ENCODE peak calls at places on chromosomes 6 and 20, in eight cellular contexts. One of them, this sample, is unnamed.

GRCh38 chr6:37570801-37571200 is 71.1 kb upstream of the CCDC167 start:
- DNase-seq in Calu3: no peak
- DNase-seq in CD4-positive, alpha-beta T cell: no peak
- DNase-seq in HFF-Myc: no peak
- DNase-seq in H1: no peak
- DNase-seq in pancreas: no peak
- DNase-seq in WTC11: peak; percentile 30
- DNase-seq in neural crest cell: peak; percentile 38
- DNase-seq in this sample: no peak

GRCh38 chr6:71124340-71124739 is 164.3 kb upstream of the OGFRL1 start:
- DNase-seq in neural crest cell: no peak
- DNase-seq in H1: no peak
- DNase-seq in HFF-Myc: no peak
- DNase-seq in CD4-positive, alpha-beta T cell: no peak
- DNase-seq in WTC11: no peak
- DNase-seq in pancreas: no peak
- DNase-seq in Calu3: no peak
- DNase-seq in this sample: no peak

GRCh38 chr20:11232896-11233295 is 559.1 kb upstream of the JAG1 start:
- DNase-seq in H1: no peak
- DNase-seq in WTC11: no peak
- DNase-seq in CD4-positive, alpha-beta T cell: no peak
- DNase-seq in Calu3: no peak
- DNase-seq in pancreas: no peak
- DNase-seq in neural crest cell: no peak
- DNase-seq in HFF-Myc: no peak
- DNase-seq in this sample: no peak

GRCh38 chr20:9068896-9069663 is at the start of gene PLCB4:
- DNase-seq in WTC11: peak; percentile 62
- DNase-seq in Calu3: peak; percentile 51
- DNase-seq in pancreas: peak; percentile 64
- DNase-seq in CD4-positive, alpha-beta T cell: no peak
- DNase-seq in H1: peak; percentile 71
- DNase-seq in HFF-Myc: no peak
- DNase-seq in neural crest cell: peak; percentile 45
- DNase-seq in this sample: no peak

GRCh38 chr6:123380257-123380656 is 256.5 kb downstream of the TRDN start:
- DNase-seq in pancreas: no peak
- DNase-seq in WTC11: no peak
- DNase-seq in neural crest cell: peak; percentile 4
- DNase-seq in Calu3: peak; percentile 33
- DNase-seq in H1: no peak
- DNase-seq in HFF-Myc: no peak
- DNase-seq in CD4-positive, alpha-beta T cell: no peak
- DNase-seq in this sample: no peak

GRCh38 chr6:150667977-150668716 is 68.5 kb downstream of the PLEKHG1 start:
- DNase-seq in WTC11: no peak
- DNase-seq in Calu3: peak; percentile 86
- DNase-seq in HFF-Myc: peak; percentile 94
- DNase-seq in pancreas: peak; percentile 88
- DNase-seq in H1: no peak
- DNase-seq in CD4-positive, alpha-beta T cell: no peak
- DNase-seq in neural crest cell: peak; percentile 30
- DNase-seq in this sample: no peak

GRCh38 chr20:47113362-47114118 is 218.9 kb downstream of the EYA2 start:
- DNase-seq in H1: no peak
- DNase-seq in CD4-positive, alpha-beta T cell: no peak
- DNase-seq in Calu3: no peak
- DNase-seq in HFF-Myc: no peak
- DNase-seq in WTC11: no peak
- DNase-seq in neural crest cell: no peak
- DNase-seq in pancreas: no peak
- DNase-seq in this sample: no peak

GRCh38 chr6:17836298-17836697 is 129.6 kb upstream of the NUP153 start:
- DNase-seq in neural crest cell: no peak
- DNase-seq in HFF-Myc: no peak
- DNase-seq in H1: no peak
- DNase-seq in Calu3: no peak
- DNase-seq in WTC11: no peak
- DNase-seq in CD4-positive, alpha-beta T cell: no peak
- DNase-seq in pancreas: no peak
- DNase-seq in this sample: no peak

GRCh38 chr6:170207586-170207985 is 83.3 kb downstream of the DLL1 start:
- DNase-seq in CD4-positive, alpha-beta T cell: no peak
- DNase-seq in H1: peak; percentile 30
- DNase-seq in Calu3: no peak
- DNase-seq in pancreas: no peak
- DNase-seq in HFF-Myc: no peak
- DNase-seq in WTC11: no peak
- DNase-seq in neural crest cell: no peak
- DNase-seq in this sample: no peak

DNA sequence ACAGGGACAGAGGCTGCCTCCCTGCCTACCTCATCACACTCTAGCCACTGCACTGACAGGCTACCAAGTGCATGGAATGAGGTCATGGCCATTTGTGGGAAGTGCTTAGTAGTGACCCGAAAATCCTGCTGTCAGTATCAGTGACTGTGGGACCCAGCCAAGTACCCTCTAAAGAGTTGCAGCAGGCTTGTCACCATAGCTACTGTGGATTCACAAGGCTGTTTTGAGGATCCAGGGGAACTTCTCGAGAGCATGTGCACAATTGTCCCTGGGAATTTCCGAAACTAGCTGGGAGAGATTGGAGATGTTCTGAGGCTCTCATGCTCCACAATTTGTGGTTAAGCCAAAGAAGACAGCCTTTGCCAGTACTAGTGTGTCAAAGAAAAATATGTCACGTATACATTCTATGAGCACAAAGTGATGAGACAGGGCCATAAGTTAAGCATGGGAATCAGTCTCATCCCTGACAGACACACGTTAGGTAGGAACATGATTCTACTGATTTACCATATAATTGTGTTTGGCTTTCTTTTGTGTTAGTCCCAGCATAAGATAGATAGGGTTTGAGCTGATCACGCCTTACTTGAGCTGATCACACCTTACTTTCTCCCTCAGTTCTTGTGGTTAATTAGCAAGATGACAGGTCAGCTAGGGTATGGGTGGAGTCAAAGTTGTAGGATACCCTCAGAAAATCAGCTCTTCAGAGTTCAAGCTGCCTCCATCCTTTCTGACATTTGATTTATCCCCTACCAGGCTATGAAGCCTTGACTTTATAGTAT is 42.6 kb upstream of the TMEM170B start:
- DNase-seq in neural crest cell: no peak
- DNase-seq in HFF-Myc: no peak
- DNase-seq in Calu3: no peak
- DNase-seq in CD4-positive, alpha-beta T cell: no peak
- DNase-seq in WTC11: no peak
- DNase-seq in pancreas: no peak
- DNase-seq in H1: no peak
- DNase-seq in this sample: no peak
- TF ChIP-seq CTCF in neural crest cell: no peak
- TF ChIP-seq CTCF in HFF-Myc: no peak
- TF ChIP-seq CTCF in Calu3: no peak
- TF ChIP-seq CTCF in CD4-positive, alpha-beta T cell: no peak
- TF ChIP-seq CTCF in WTC11: no peak
- TF ChIP-seq CTCF in pancreas: no peak
- TF ChIP-seq CTCF in H1: no peak
- TF ChIP-seq CTCF in this sample: no peak

GRCh38 chr6:3825331-3825831 is 23.8 kb upstream of the FAM50B start:
- DNase-seq in H1: peak; percentile 77
- DNase-seq in neural crest cell: peak; percentile 16
- DNase-seq in CD4-positive, alpha-beta T cell: no peak
- DNase-seq in HFF-Myc: no peak
- DNase-seq in pancreas: no peak
- DNase-seq in WTC11: peak; percentile 75
- DNase-seq in Calu3: peak; percentile 74
- DNase-seq in this sample: no peak
- TF ChIP-seq CTCF in H1: peak; percentile 82
- TF ChIP-seq CTCF in neural crest cell: peak; percentile 52
- TF ChIP-seq CTCF in CD4-positive, alpha-beta T cell: no peak
- TF ChIP-seq CTCF in HFF-Myc: peak; percentile 49
- TF ChIP-seq CTCF in pancreas: no peak
- TF ChIP-seq CTCF in WTC11: peak; percentile 31
- TF ChIP-seq CTCF in Calu3: no peak
- TF ChIP-seq CTCF in this sample: peak; percentile 20

DNA sequence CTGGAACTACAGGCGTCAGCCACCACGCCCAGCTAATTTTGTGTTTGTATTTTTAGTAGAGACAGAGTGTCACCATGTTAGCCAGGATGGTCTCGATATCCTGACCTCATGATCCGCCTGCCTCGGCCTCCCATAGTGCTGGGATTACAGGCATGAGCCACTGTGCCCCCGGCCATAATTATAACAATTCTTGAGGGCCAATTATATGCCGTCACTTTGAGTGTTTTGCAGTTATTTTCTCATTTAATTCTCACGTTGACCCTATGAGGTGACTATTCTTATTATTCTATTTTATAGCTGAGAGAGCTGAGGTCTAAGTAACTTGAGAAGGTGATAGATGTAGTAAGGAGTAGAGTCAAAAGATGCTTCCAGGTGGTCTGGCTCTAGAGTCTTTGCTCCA is 13.0 kb downstream of the MYO6 start:
- DNase-seq in HFF-Myc: no peak
- DNase-seq in pancreas: no peak
- DNase-seq in Calu3: no peak
- DNase-seq in H1: no peak
- DNase-seq in CD4-positive, alpha-beta T cell: no peak
- DNase-seq in WTC11: no peak
- DNase-seq in neural crest cell: no peak
- DNase-seq in this sample: no peak
- TF ChIP-seq CTCF in HFF-Myc: no peak
- TF ChIP-seq CTCF in pancreas: no peak
- TF ChIP-seq CTCF in Calu3: no peak
- TF ChIP-seq CTCF in H1: no peak
- TF ChIP-seq CTCF in CD4-positive, alpha-beta T cell: no peak
- TF ChIP-seq CTCF in WTC11: no peak
- TF ChIP-seq CTCF in neural crest cell: no peak
- TF ChIP-seq CTCF in this sample: no peak

DNA sequence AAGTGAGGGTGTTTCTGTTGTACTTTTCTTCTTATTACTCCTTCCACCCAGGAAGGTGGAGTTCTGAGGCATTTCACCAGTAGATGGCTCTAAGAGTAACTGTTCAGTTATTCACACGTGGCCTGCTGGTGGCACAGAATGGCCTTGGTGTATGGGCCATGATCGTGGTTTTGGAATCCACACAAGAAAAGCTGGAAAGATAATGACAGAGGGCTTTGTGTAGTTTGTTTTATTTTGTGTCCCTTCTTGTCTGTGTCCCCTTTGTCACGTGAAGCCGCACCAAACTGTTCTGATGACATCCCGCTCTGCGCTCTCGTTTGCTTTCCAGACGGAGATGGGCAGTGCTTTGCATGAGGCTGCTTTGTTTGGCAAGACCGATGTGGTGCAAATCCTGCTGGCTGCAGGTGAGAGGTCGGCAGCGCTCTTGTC is 93.4 kb downstream of the ANKS1A start:
- DNase-seq in WTC11: no peak
- DNase-seq in HFF-Myc: no peak
- DNase-seq in pancreas: no peak
- DNase-seq in neural crest cell: no peak
- DNase-seq in Calu3: peak; percentile 16
- DNase-seq in H1: no peak
- DNase-seq in CD4-positive, alpha-beta T cell: no peak
- DNase-seq in this sample: no peak
- TF ChIP-seq CTCF in WTC11: no peak
- TF ChIP-seq CTCF in HFF-Myc: peak; percentile 38
- TF ChIP-seq CTCF in pancreas: no peak
- TF ChIP-seq CTCF in neural crest cell: peak; percentile 43
- TF ChIP-seq CTCF in Calu3: no peak
- TF ChIP-seq CTCF in H1: peak; percentile 2
- TF ChIP-seq CTCF in CD4-positive, alpha-beta T cell: no peak
- TF ChIP-seq CTCF in this sample: peak; percentile 39

DNA sequence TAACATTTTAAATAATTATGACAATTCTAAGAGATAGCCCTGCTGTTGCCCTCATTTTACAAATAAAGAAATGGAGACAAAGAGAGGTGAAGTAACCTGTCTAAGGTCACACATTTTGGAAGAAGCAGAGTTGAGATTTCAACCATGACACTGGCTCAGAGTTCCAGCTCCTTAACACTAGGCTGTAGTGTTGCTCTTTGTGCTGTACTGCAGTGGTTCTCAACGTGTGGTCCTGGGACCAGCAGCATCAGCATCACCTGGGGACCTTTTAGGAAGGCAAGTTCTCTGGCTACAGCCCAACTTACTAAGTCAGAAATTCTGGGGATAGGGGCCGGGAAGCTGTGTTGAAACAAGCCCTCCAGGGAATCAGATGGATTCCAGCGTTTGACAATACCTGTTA is 62.4 kb upstream of the FERMT1 start:
- DNase-seq in HFF-Myc: no peak
- DNase-seq in WTC11: no peak
- DNase-seq in Calu3: no peak
- DNase-seq in pancreas: no peak
- DNase-seq in CD4-positive, alpha-beta T cell: no peak
- DNase-seq in neural crest cell: no peak
- DNase-seq in H1: no peak
- DNase-seq in this sample: no peak
- TF ChIP-seq CTCF in HFF-Myc: no peak
- TF ChIP-seq CTCF in WTC11: no peak
- TF ChIP-seq CTCF in Calu3: no peak
- TF ChIP-seq CTCF in pancreas: no peak
- TF ChIP-seq CTCF in CD4-positive, alpha-beta T cell: no peak
- TF ChIP-seq CTCF in neural crest cell: peak; percentile 28
- TF ChIP-seq CTCF in H1: peak; percentile 64
- TF ChIP-seq CTCF in this sample: no peak

DNA sequence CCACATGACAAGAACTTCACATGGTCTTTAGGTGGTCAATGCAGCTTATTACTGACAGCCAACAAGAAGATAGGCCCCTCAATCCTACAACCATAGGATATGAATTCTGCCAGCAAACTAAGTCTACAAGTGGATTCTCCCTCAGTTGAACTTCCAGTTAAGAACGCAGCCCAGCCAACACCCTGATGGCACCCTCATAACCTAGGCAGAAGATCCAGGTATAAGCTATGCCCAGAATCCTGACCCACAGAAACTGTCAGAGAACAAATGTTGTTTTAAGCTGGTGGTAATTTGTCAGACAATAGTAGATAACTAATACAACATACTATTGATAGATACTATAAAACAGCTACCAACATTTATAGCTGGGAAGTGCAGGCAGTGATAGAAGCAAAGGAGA is 38.8 kb downstream of the ATG5 start:
- DNase-seq in H1: no peak
- DNase-seq in neural crest cell: no peak
- DNase-seq in WTC11: no peak
- DNase-seq in HFF-Myc: no peak
- DNase-seq in pancreas: no peak
- DNase-seq in CD4-positive, alpha-beta T cell: no peak
- DNase-seq in Calu3: no peak
- DNase-seq in this sample: no peak
- TF ChIP-seq CTCF in H1: no peak
- TF ChIP-seq CTCF in neural crest cell: no peak
- TF ChIP-seq CTCF in WTC11: no peak
- TF ChIP-seq CTCF in HFF-Myc: no peak
- TF ChIP-seq CTCF in pancreas: no peak
- TF ChIP-seq CTCF in CD4-positive, alpha-beta T cell: no peak
- TF ChIP-seq CTCF in Calu3: no peak
- TF ChIP-seq CTCF in this sample: no peak

This sample was measured in AG04449.